ENCODE peak calls at places on chromosomes 13 and 19, in nine cellular contexts. G is body of pancreas, D is brain microvascular endothelial cell, B is right lobe of liver, E is esophagus squamous epithelium, P is heart left ventricle, R is breast epithelium, V is astrocyte of the spinal cord, O is lower leg skin. N is an unnamed sample.

GRCh38 chr19:3275068-3275582 is 50.7 kb downstream of the CELF5 start:
- DNase-seq in E (no peak), B (no peak), O (no peak), G (peak; percentile 25), R (no peak), P (no peak), V (no peak), D (peak; percentile 16), N (no peak)

GRCh38 chr13:35984287-35984686 is 146.9 kb downstream of the DCLK1 start:
- DNase-seq in R (no peak), B (no peak), V (no peak), E (no peak), D (no peak), O (no peak), G (no peak), P (no peak), N (no peak)

GRCh38 chr19:14237011-14237941 is 31.3 kb upstream of the ADGRL1 start:
- DNase-seq in B (no peak), R (no peak), V (no peak), G (no peak), E (no peak), P (no peak), O (no peak), D (no peak), N (no peak)

GRCh38 chr19:10812902-10813404 is 23.1 kb downstream of the TMED1 start:
- DNase-seq in G (no peak), O (no peak), P (peak; percentile 45), E (no peak), B (no peak), D (peak; percentile 93), V (peak; percentile 91), R (no peak), N (peak; percentile 54)

GRCh38 chr19:56301886-56302620 is 12.6 kb downstream of the ZSCAN5A start:
- DNase-seq in B (no peak), G (no peak), E (no peak), R (no peak), D (no peak), V (no peak), P (no peak), O (no peak), N (no peak)

GRCh38 chr13:44050450-44051063 is 170.9 kb downstream of the LACC1 start:
- DNase-seq in D (peak; percentile 42), O (no peak), B (no peak), P (no peak), V (peak; percentile 46), R (no peak), G (no peak), E (no peak), N (no peak)

GRCh38 chr19:53942001-53942786 is 20.5 kb upstream of the CACNG8 start:
- DNase-seq in G (no peak), O (no peak), V (no peak), D (peak; percentile 2), B (no peak), R (no peak), E (no peak), P (no peak), N (no peak)

GRCh38 chr13:46178821-46179220 is 3.2 kb downstream of the LCP1 start:
- DNase-seq in O (no peak), B (no peak), V (no peak), G (no peak), P (no peak), E (no peak), R (no peak), D (no peak), N (no peak)

GRCh38 chr19:44748426-44749254 is at the start of gene BCL3:
- DNase-seq in P (peak; percentile 84), E (no peak), R (peak; percentile 68), B (peak; percentile 88), D (no peak), O (peak; percentile 93), V (no peak), G (peak; percentile 70), N (no peak)

GRCh38 chr13:47869780-47870179 is 131.3 kb downstream of the SUCLA2 start:
- DNase-seq in B (no peak), V (no peak), O (no peak), P (no peak), D (no peak), R (no peak), G (no peak), E (no peak), N (no peak)

GRCh38 chr19:55099557-55100506 is 17.6 kb downstream of the PPP1R12C start:
- DNase-seq in D (peak; percentile 25), R (no peak), G (no peak), P (no peak), B (no peak), O (no peak), V (no peak), E (no peak), N (no peak)

DNA sequence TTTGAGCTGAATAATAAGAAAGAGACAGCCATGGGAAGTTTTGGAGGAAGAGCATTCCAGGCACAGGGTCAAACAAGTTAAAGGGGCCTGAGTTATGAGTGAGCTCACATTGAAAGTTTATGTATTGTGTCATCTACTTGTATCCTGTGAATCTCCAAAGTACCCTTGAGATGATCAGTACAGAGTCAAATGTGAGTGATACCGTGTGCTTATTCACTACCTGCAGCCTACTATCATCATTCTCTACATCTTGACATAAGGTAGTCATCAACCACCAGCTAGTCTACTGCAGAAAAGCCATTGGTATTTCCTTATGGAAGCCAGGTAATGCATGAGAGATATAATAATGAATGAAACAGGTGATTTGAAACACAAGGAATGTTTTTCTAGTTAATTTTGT is 3.0 kb upstream of the KCTD12 start:
- DNase-seq in V (no peak), G (no peak), P (no peak), B (no peak), R (no peak), O (no peak), E (no peak), D (no peak), N (no peak)
- TF ChIP-seq CTCF in V (no peak), G (no peak), P (no peak), B (no peak), R (no peak), O (no peak), E (no peak), D (no peak), N (no peak)

GRCh38 chr13:87827479-87827878 is 156.3 kb downstream of the SLITRK5 start:
- DNase-seq in D (no peak), O (no peak), E (no peak), V (peak; percentile 78), G (no peak), B (no peak), P (no peak), R (no peak), N (no peak)
- H3K4me3 ChIP-seq in D (no peak overlapping the region), O (no peak overlapping the region), E (no peak overlapping the region), V (no peak overlapping the region), G (no peak overlapping the region), B (no peak overlapping the region), P (no peak overlapping the region), R (no peak overlapping the region), N (no peak overlapping the region)

DNA sequence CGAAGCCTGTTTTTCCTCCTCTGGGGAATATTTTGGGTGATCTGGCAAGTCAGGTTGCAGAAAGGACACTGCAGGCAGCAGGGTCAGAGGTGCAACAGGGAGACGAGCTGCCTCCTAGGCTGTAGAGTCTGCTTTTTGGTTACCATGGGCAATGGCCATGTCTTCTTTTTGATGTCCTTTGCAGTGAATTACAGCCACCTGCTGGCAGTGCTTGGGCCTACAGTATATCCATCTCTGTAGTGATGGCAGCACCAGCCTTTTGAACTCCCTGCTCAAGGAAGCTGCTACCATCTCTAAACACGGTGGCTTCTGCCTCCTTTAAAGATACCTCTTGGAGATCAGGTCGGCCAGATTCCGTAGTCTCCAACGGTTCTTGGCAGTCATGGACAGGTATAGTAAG is 73.9 kb downstream of the WTIP start:
- DNase-seq in V (no peak), G (no peak), O (no peak), B (no peak), P (no peak), R (no peak), E (no peak), D (peak; percentile 25), N (no peak)
- TF ChIP-seq CTCF in V (peak; percentile 25), G (peak; percentile 38), O (no peak), B (no peak), P (no peak), R (no peak), E (no peak), D (peak; percentile 29), N (peak; percentile 22)

DNA sequence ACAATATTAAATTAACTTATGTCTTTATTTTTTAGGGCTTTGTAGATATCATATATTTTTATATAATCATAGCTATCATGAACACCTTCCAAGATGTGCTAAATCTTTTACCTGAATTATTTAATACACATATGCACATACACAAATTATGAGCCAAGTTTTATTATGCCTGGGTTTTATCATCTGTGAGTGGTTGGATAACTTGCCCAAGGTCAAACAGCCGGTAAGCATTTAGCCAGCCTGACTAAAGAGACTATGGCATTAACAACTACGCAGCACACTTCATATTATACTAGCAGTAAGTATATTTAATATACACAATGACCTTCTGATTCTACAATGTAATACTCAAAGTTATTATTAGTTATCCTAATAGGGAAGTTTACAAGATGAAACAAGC is 132.7 kb downstream of the FREM2 start:
- DNase-seq in P (no peak), G (no peak), D (no peak), O (no peak), E (no peak), R (no peak), B (no peak), V (no peak), N (no peak)
- H3K4me3 ChIP-seq in P (no peak overlapping the region), G (no peak overlapping the region), D (no peak overlapping the region), O (no peak overlapping the region), E (no peak overlapping the region), R (no peak overlapping the region), B (no peak overlapping the region), V (no peak overlapping the region), N (no peak overlapping the region)